ENCODE peak calls at places on chromosomes 16 and 17, in six cellular contexts. N, O, Q, B, K and I are unnamed samples. For H3K36me3, the result is how much of the 10 kb centered on the place peaks cover.

GRCh38 chr17:58267347-58268324 is 13.1 kb downstream of the MPO start:
- DNase-seq in K (peak), O (no peak), B (no peak), N (no peak), Q (no peak), I (no peak)

GRCh38 chr17:17523714-17524075 is 27.5 kb upstream of the RASD1 start:
- DNase-seq in O (no peak), K (no peak), Q (no peak), N (no peak), B (no peak), I (no peak)

GRCh38 chr17:61504697-61505096 is 52.5 kb downstream of the TBX4 start:
- DNase-seq in K (no peak), O (peak), B (peak), N (no peak), Q (peak), I (no peak)

GRCh38 chr16:4660454-4661007 is 32.8 kb upstream of the NUDT16L1 start:
- DNase-seq in N (peak), B (peak), Q (peak), K (peak), O (peak), I (peak)

GRCh38 chr16:26680671-26681070 is 386.1 kb upstream of the C16orf82 start:
- DNase-seq in O (no peak), K (no peak), Q (no peak), B (no peak), N (no peak), I (no peak)

GRCh38 chr16:12092347-12092882 is 115.9 kb downstream of the SNX29 start:
- DNase-seq in K (peak), O (peak), B (peak), Q (peak), N (no peak), I (peak)

GRCh38 chr16:51237861-51238378 is 86.8 kb upstream of the SALL1 start:
- DNase-seq in B (no peak), N (no peak), O (no peak), K (no peak), Q (no peak), I (no peak)

GRCh38 chr17:2192367-2193028 is 111.1 kb downstream of the SMG6 start:
- DNase-seq in N (no peak), O (peak), B (peak), Q (peak), K (no peak), I (no peak)

GRCh38 chr17:1878419-1879121 is 48.8 kb downstream of the RPA1 start:
- DNase-seq in N (no peak), K (peak), Q (no peak), B (peak), O (no peak), I (no peak)

GRCh38 chr16:86906608-86907007 is 328.3 kb downstream of the FOXL1 start:
- DNase-seq in B (peak), K (no peak), O (no peak), N (no peak), Q (no peak), I (no peak)

GRCh38 chr17:47803751-47804150 is 17.8 kb downstream of the OSBPL7 start:
- DNase-seq in O (no peak), K (no peak), B (no peak), N (no peak), Q (no peak), I (no peak)

GRCh38 chr17:48002920-48003685 is 32.2 kb downstream of the CDK5RAP3 start:
- DNase-seq in Q (peak), B (peak), O (no peak), N (no peak), K (no peak), I (no peak)

GRCh38 chr16:8571061-8571596 is 19.2 kb downstream of the TMEM114 start:
- DNase-seq in Q (peak), O (peak), B (peak), K (no peak), N (no peak), I (no peak)

GRCh38 chr16:87086575-87086974 is 230.6 kb downstream of the C16orf95 start:
- DNase-seq in O (peak), N (no peak), B (peak), K (no peak), Q (peak), I (no peak)

GRCh38 chr17:38912221-38912813 is 13.1 kb upstream of the LASP1NB start:
- DNase-seq in N (peak), O (no peak), B (no peak), Q (no peak), K (peak), I (peak)

GRCh38 chr16:81908466-81909230 is 102.6 kb downstream of the SDR42E1 start:
- DNase-seq in B (no peak), Q (no peak), O (no peak), N (no peak), K (no peak), I (no peak)

GRCh38 chr16:71873199-71873598 is 10.8 kb downstream of the ZNF821 start:
- DNase-seq in K (no peak), N (no peak), Q (no peak), B (no peak), O (no peak), I (no peak)

GRCh38 chr17:72518810-72519597 is 398.2 kb downstream of the SOX9 start:
- DNase-seq in O (no peak), Q (no peak), N (no peak), B (peak), K (peak), I (no peak)

GRCh38 chr17:4043862-4044261 is 79.6 kb upstream of the ATP2A3 start:
- DNase-seq in B (no peak), Q (no peak), K (no peak), O (no peak), N (no peak), I (no peak)

GRCh38 chr17:64399767-64400156 is 9.1 kb upstream of the PECAM1 start:
- DNase-seq in K (no peak), B (no peak), Q (no peak), N (no peak), O (no peak), I (no peak)

GRCh38 chr16:67431805-67432476 is 1.0 kb downstream of the HSD11B2 start:
- DNase-seq in B (no peak), K (no peak), O (no peak), Q (no peak), N (peak), I (no peak)

GRCh38 chr17:18026408-18026776 is 12.6 kb downstream of the ATPAF2 start:
- DNase-seq in O (peak), N (no peak), K (no peak), B (peak), Q (peak), I (no peak)

GRCh38 chr17:33175565-33175964 is 117.5 kb downstream of the ASIC2 start:
- DNase-seq in B (peak), N (no peak), K (no peak), O (no peak), Q (no peak), I (no peak)

GRCh38 chr16:57367111-57367752 is 5.1 kb upstream of the CX3CL1 start:
- DNase-seq in Q (no peak), K (no peak), O (no peak), N (peak), B (peak), I (no peak)

GRCh38 chr16:24253192-24253591 is 2.9 kb upstream of the CACNG3 start:
- DNase-seq in O (peak), Q (peak), K (no peak), N (no peak), B (peak), I (no peak)

GRCh38 chr17:74768069-74768762 is 7.9 kb downstream of the NAT9 start:
- DNase-seq in Q (no peak), B (peak), O (peak), K (peak), N (peak), I (no peak)

GRCh38 chr17:47941998-47942490 is 673 bp downstream of the PNPO start:
- DNase-seq in B (no peak), K (no peak), O (no peak), N (no peak), Q (no peak), I (no peak)

GRCh38 chr17:77454560-77455095 is 313.9 kb downstream of the SEC14L1 start:
- DNase-seq in N (no peak), K (no peak), Q (no peak), O (no peak), B (no peak), I (no peak)

GRCh38 chr16:56279132-56279531 is 87.8 kb downstream of the GNAO1 start:
- DNase-seq in Q (no peak), N (no peak), K (peak), B (no peak), O (no peak), I (no peak)

GRCh38 chr17:3993493-3994220 is 29.4 kb upstream of the ATP2A3 start:
- DNase-seq in O (no peak), Q (peak), N (no peak), B (no peak), K (no peak), I (peak)

GRCh38 chr16:79559532-79559931 is 41.0 kb downstream of the MAF start:
- DNase-seq in B (no peak), N (no peak), Q (no peak), K (no peak), O (no peak), I (no peak)

GRCh38 chr16:79561729-79562128 is 38.8 kb downstream of the MAF start:
- DNase-seq in N (no peak), O (no peak), B (no peak), K (no peak), Q (no peak), I (no peak)

GRCh38 chr16:79562166-79562823 is 38.2 kb downstream of the MAF start:
- DNase-seq in K (no peak), B (no peak), Q (no peak), O (no peak), N (no peak), I (no peak)

GRCh38 chr16:79563919-79564318 is 36.6 kb downstream of the MAF start:
- DNase-seq in K (no peak), B (no peak), O (no peak), Q (no peak), N (no peak), I (no peak)

DNA sequence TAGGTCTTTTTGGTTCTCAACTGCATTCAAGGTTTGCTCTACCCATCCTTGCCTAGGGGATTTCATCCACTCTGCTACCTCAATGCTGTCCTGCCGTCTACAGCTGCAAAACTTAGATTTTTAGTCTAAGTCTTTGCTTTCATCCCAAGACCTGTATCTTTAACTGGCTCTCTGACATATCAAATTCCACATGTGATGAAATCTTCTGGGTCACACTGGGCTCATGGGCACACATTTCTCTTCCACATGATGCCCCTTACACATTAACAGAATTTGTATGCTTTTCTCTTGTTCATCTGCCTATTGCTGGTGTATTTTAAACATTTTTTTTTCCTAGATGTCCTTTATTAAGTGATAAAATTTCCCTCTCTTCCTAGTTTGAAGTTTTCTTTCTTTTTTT is 39.6 kb downstream of the MAF start:
- DNase-seq in K (no peak), Q (no peak), O (no peak), N (no peak), B (no peak), I (no peak)
- H3K4me3 ChIP-seq in K (no peak), Q (no peak), O (no peak), N (no peak), B (no peak), I (no peak)

GRCh38 chr16:84526794-84527485 is 22.5 kb upstream of the MEAK7 start:
- DNase-seq in N (no peak), O (peak), Q (no peak), B (peak), K (no peak), I (no peak)

GRCh38 chr16:84530590-84530989 is 26.1 kb upstream of the MEAK7 start:
- DNase-seq in O (no peak), B (no peak), Q (no peak), N (no peak), K (no peak), I (no peak)

GRCh38 chr16:84528317-84528716 is 23.9 kb upstream of the MEAK7 start:
- DNase-seq in B (no peak), Q (no peak), O (no peak), N (no peak), K (no peak), I (no peak)

GRCh38 chr16:84529607-84530006 is 25.1 kb upstream of the MEAK7 start:
- DNase-seq in O (no peak), N (no peak), B (no peak), Q (no peak), K (no peak), I (no peak)

DNA sequence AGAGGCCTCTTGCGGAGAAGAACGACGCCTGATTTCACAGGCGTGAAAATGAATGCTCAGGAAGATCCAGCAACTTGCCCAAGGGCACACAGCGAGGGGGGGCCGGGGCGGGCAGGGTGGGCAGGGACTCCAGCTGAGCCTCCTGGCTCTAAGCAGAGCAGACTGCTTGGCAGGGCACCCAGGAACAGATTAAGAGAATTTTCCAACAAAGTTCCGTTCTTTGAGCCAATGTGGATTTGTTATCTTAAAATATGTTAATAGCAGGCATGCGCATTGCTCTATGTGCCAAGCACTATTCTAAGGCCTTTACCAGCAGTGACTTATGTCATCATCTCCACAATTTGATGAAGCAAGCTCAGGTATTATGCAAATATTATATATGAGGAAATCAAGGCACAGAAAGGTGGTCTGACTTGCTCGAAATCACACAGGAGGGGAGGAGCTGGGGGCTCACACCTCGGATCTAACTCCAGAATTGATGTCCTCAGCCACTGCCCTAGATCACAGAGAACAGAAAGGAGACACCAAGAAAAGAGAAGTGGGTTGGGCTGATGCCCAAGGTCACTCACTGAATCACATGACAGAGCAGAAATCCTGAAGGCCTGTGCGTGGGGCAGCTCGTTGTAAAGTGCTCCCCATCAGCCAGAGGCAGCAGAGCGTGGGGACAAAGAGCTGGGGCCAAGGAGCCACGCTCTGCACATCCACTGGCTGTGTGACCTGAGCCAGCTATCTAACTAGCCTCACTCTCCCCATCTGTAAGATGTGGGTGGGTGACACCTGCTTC is 23.2 kb upstream of the MEAK7 start:
- DNase-seq in B (no peak), N (no peak), O (no peak), Q (no peak), K (no peak), I (no peak)
- H3K27ac ChIP-seq in B (peak), N (peak), O (no peak), Q (no peak), K (peak), I (no peak)

GRCh38 chr17:82931696-82932060 is 91.9 kb upstream of the ZNF750 start:
- DNase-seq in N (peak), O (peak), B (peak), Q (peak), K (peak), I (peak)
- H3K36me3 ChIP-seq in N (under half), O (under half), B (under half), Q (under half), K (half or more), I (under half)

GRCh38 chr16:54926166-54926838 is 4.4 kb upstream of the IRX5 start:
- DNase-seq in Q (no peak), K (no peak), B (peak), N (no peak), O (peak), I (no peak)

GRCh38 chr16:54928421-54929089 is 2.1 kb upstream of the IRX5 start:
- DNase-seq in Q (no peak), O (no peak), N (peak), K (peak), B (peak), I (peak)

GRCh38 chr16:54929090-54930033 is 1.3 kb upstream of the IRX5 start:
- DNase-seq in O (peak), N (peak), B (peak), K (peak), Q (peak), I (peak)

GRCh38 chr16:54928016-54928356 is 2.7 kb upstream of the IRX5 start:
- DNase-seq in O (no peak), N (peak), B (peak), K (no peak), Q (no peak), I (no peak)

DNA sequence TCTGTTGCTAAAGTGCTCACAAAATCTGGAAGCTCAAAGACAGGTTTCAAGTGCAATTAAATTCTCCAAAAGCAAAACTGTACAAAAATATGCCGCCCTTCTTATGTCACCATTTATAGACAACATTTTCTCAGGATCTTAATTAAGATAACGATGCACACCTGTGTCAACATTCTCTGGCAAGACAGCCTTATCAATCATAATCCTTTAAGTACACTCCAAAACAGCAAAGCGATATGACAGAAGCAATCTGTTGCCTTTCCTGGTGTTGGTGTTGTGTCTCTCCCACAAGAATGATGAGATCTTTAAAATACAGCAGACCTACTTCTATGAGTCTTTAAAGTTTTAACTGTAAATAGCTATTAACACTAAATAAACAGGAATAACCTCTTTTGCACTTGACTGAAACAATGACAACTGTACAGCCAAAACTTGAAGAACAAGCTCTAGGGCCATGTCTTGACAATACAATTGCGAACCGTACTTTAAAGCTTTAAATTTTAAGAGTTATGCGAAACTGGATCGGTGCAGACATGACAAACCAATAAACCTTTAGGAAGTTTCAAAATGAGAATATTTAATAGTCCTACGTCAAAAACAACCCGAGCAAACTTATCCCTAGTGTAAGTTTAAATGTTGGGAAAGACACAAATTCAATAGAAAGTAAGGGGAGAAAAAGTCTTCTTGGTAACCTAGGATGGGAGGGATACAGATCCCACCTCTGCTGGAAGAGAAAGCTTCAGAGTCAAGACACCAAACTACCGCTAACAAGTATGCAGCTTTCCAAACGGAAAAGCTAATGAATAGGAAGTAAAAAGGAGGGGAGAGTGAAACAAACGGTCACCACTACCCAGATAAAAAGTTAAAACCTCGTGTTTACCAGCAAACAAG is 3.3 kb upstream of the IRX5 start:
- DNase-seq in B (peak), O (no peak), Q (no peak), K (no peak), N (no peak), I (no peak)
- H3K4me3 ChIP-seq in B (peak), O (peak), Q (peak), K (peak), N (peak), I (peak)

DNA sequence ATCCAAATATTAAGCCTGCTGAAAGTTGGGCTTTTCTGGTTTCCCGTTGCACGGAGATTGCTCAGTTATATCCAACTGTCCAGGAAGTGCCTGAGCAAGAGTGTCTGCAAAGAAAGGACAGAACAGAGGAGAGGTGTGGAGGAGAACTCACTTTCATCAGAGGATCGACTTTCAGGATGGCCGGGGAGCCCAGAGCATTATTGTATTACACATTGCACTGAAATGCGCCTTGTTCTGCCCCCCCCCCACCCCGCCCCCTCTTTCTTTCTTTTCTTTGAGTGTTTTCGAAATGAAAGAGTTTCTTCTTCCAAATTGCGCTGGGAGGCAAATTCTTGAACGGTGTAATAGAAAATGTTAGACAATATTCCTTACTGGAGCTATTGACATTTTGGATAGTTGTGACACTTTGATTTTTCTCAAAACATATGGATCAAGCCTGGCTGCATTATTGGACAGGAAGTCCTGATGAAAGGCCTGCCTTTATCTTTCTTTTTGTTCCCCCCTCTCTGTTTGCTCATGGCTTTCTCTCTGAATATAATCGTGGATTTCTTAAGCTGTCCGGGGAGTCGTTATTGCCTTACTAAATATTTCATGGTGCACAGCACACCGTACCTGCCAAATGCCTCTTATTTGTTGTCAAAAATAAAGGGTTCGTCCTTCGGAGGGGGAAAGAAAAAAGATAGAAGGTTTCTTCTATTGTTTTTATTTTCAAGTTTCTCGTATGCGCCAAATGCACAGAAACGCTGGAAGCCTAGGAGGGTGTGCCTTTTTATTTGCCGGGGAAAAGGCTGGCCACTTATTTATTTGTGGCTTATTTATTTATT is 110.8 kb downstream of the IRX3 start:
- DNase-seq in O (no peak), Q (no peak), K (no peak), N (no peak), B (peak), I (no peak)
- H3K27ac ChIP-seq in O (no peak), Q (no peak), K (no peak), N (no peak), B (no peak), I (no peak)

GRCh38 chr16:301235-301634 is 18.3 kb downstream of the PDIA2 start:
- DNase-seq in B (no peak), K (no peak), O (no peak), N (no peak), Q (no peak), I (no peak)
- H3K36me3 ChIP-seq in B (under half), K (under half), O (under half), N (under half), Q (under half), I (under half)